ENCODE peak calls at places on chromosomes 3 and 15, in nine cellular contexts. R is germinal center; P is transverse colon; J is cardiac muscle cell; X is neuronal stem cell; V is stimulated activated CD8-positive, alpha-beta memory T cell treated with anti-CD3 and anti-CD28 coated beads, Interleukin-7, amount 100 ng/mL, for 24 hours; D is H9; K is GM13976; A is aorta. W is an unnamed sample.

GRCh38 chr3:109927161-109927560 is 589.8 kb upstream of the DPPA4 start:
- DNase-seq in R (no peak), P (no peak), J (peak), X (no peak), V (no peak), D (no peak), K (no peak), A (no peak), W (no peak)

GRCh38 chr3:124217542-124217941 is 225.6 kb upstream of the ROPN1 start:
- DNase-seq in R (no peak), P (peak), J (peak), X (peak), V (no peak), D (peak), K (peak), A (no peak), W (peak)

GRCh38 chr3:97863025-97863424 is 41.2 kb downstream of the CRYBG3 start:
- DNase-seq in R (no peak), P (no peak), J (peak), X (no peak), V (no peak), D (no peak), K (no peak), A (no peak), W (no peak)

GRCh38 chr3:125310623-125311076 is 64.5 kb downstream of the ZNF148 start:
- DNase-seq in R (peak), P (peak), J (no peak), X (no peak), V (peak), D (no peak), K (peak), A (no peak), W (peak)

GRCh38 chr15:66071621-66072295 is 181.8 kb downstream of the MEGF11 start:
- DNase-seq in R (no peak), P (no peak), J (no peak), X (no peak), V (no peak), D (no peak), K (no peak), A (no peak), W (no peak)

GRCh38 chr3:58532794-58533220 is 4.2 kb downstream of the ACOX2 start:
- DNase-seq in R (peak), P (peak), J (peak), X (peak), V (peak), D (peak), K (peak), A (peak), W (peak)

GRCh38 chr3:141680620-141681389 is 57.3 kb upstream of the RNF7 start:
- DNase-seq in R (no peak), P (no peak), J (peak), X (no peak), V (no peak), D (peak), K (no peak), A (no peak), W (no peak)

GRCh38 chr15:98421419-98422085 is 226.8 kb upstream of the IGF1R start:
- DNase-seq in R (peak), P (peak), J (peak), X (peak), V (peak), D (peak), K (peak), A (peak), W (peak)

GRCh38 chr3:74602471-74602870 is 12.0 kb downstream of the CNTN3 start:
- DNase-seq in R (no peak), P (no peak), J (no peak), X (no peak), V (no peak), D (no peak), K (no peak), A (no peak), W (no peak)

GRCh38 chr15:33660151-33660550 is 308.1 kb upstream of the CHRM5 start:
- DNase-seq in R (no peak), P (no peak), J (no peak), X (no peak), V (no peak), D (no peak), K (no peak), A (no peak), W (no peak)

GRCh38 chr15:63075072-63075995 is 32.8 kb downstream of the TPM1 start:
- DNase-seq in R (no peak), P (no peak), J (no peak), X (no peak), V (no peak), D (peak), K (no peak), A (no peak), W (no peak)

GRCh38 chr3:195031574-195032003 is 239.4 kb downstream of the XXYLT1 start:
- DNase-seq in R (no peak), P (no peak), J (no peak), X (no peak), V (no peak), D (no peak), K (no peak), A (no peak), W (no peak)

GRCh38 chr3:177772908-177773557 is 575.8 kb upstream of the TBL1XR1 start:
- DNase-seq in R (peak), P (no peak), J (no peak), X (no peak), V (no peak), D (no peak), K (no peak), A (no peak), W (no peak)

GRCh38 chr3:159322322-159322939 is 520.6 kb downstream of the MFSD1 start:
- DNase-seq in R (peak), P (peak), J (peak), X (peak), V (no peak), D (peak), K (peak), A (no peak), W (peak)

GRCh38 chr3:48456466-48456865 is 9.9 kb downstream of the ATRIP start:
- DNase-seq in R (no peak), P (no peak), J (no peak), X (no peak), V (no peak), D (no peak), K (no peak), A (peak), W (no peak)

GRCh38 chr3:183779896-183780450 is 45.4 kb downstream of the MAP6D1 start:
- DNase-seq in R (no peak), P (no peak), J (peak), X (no peak), V (no peak), D (no peak), K (no peak), A (no peak), W (no peak)

GRCh38 chr3:53254190-53254809 is 1.5 kb downstream of the TKT start:
- DNase-seq in R (no peak), P (no peak), J (peak), X (no peak), V (no peak), D (no peak), K (peak), A (no peak), W (no peak)

GRCh38 chr3:52246728-52247454 is 1.3 kb downstream of the PPM1M start:
- DNase-seq in R (no peak), P (no peak), J (no peak), X (no peak), V (no peak), D (peak), K (peak), A (no peak), W (no peak)

GRCh38 chr3:73542127-73542526 is 82.6 kb downstream of the PDZRN3 start:
- DNase-seq in R (no peak), P (peak), J (no peak), X (no peak), V (no peak), D (peak), K (no peak), A (no peak), W (peak)

GRCh38 chr15:71103102-71103676 is 12.1 kb upstream of the THSD4 start:
- DNase-seq in R (peak), P (peak), J (peak), X (no peak), V (no peak), D (no peak), K (no peak), A (peak), W (no peak)

GRCh38 chr15:51688863-51689262 is 7.6 kb downstream of the SCG3 start:
- DNase-seq in R (no peak), P (no peak), J (no peak), X (no peak), V (no peak), D (no peak), K (no peak), A (no peak), W (no peak)

GRCh38 chr3:151925876-151926275 is 52.4 kb downstream of the SUCNR1 start:
- DNase-seq in R (no peak), P (no peak), J (peak), X (no peak), V (no peak), D (no peak), K (no peak), A (no peak), W (no peak)

GRCh38 chr3:178078933-178079332 is 457.3 kb upstream of the KCNMB2 start:
- DNase-seq in R (no peak), P (no peak), J (peak), X (no peak), V (no peak), D (no peak), K (no peak), A (no peak), W (no peak)

GRCh38 chr15:74955796-74956647 is 550 bp downstream of the RPP25 start:
- DNase-seq in R (peak), P (peak), J (peak), X (peak), V (peak), D (peak), K (peak), A (peak), W (peak)

GRCh38 chr3:48058089-48058488 is 41.9 kb upstream of the MAP4 start:
- DNase-seq in R (no peak), P (no peak), J (no peak), X (no peak), V (no peak), D (no peak), K (no peak), A (no peak), W (no peak)

GRCh38 chr15:70902105-70902504 is 9.5 kb downstream of the LRRC49 start:
- DNase-seq in R (no peak), P (peak), J (peak), X (no peak), V (no peak), D (no peak), K (no peak), A (no peak), W (peak)

GRCh38 chr15:64156652-64157331 is 5.3 kb downstream of the SNX22 start:
- DNase-seq in R (no peak), P (no peak), J (no peak), X (no peak), V (no peak), D (peak), K (no peak), A (no peak), W (no peak)

GRCh38 chr15:71261934-71262333 is 146.7 kb downstream of the THSD4 start:
- DNase-seq in R (no peak), P (no peak), J (no peak), X (no peak), V (no peak), D (no peak), K (no peak), A (no peak), W (no peak)

GRCh38 chr15:39191871-39192281 is 389.0 kb upstream of the THBS1 start:
- DNase-seq in R (no peak), P (no peak), J (peak), X (no peak), V (no peak), D (no peak), K (no peak), A (no peak), W (no peak)

GRCh38 chr3:129343643-129344360 is 65.1 kb downstream of the HMCES start:
- DNase-seq in R (peak), P (peak), J (peak), X (peak), V (no peak), D (peak), K (peak), A (peak), W (peak)

GRCh38 chr15:71715914-71716313 is 94.4 kb upstream of the NR2E3 start:
- DNase-seq in R (no peak), P (no peak), J (no peak), X (no peak), V (no peak), D (no peak), K (no peak), A (no peak), W (no peak)

GRCh38 chr15:35481992-35482391 is 64.0 kb downstream of the DPH6 start:
- DNase-seq in R (no peak), P (no peak), J (peak), X (no peak), V (no peak), D (peak), K (no peak), A (no peak), W (peak)

GRCh38 chr3:163561151-163561550 is 1517.1 kb downstream of the SI start:
- DNase-seq in R (no peak), P (no peak), J (no peak), X (peak), V (no peak), D (no peak), K (no peak), A (no peak), W (no peak)

W was measured in colonic mucosa.